ENCODE peak calls at places on chromosomes 11 and 22, in five cellular contexts. B, I, E, V and U are unnamed samples.

GRCh38 chr22:34587357-34588356 is 478.3 kb upstream of the ISX start:
- DNase-seq in E (no peak), V (peak), I (peak), B (no peak), U (no peak)

GRCh38 chr22:19943665-19944026 is 2.0 kb upstream of the TXNRD2 start:
- DNase-seq in B (no peak), E (no peak), I (no peak), V (no peak), U (no peak)

GRCh38 chr11:101446238-101446637 is 137.6 kb downstream of the TRPC6 start:
- DNase-seq in I (no peak), V (no peak), B (no peak), E (no peak), U (no peak)

GRCh38 chr22:46798366-46799057 is 36.1 kb downstream of the TBC1D22A start:
- DNase-seq in B (peak), V (peak), I (peak), E (peak), U (peak)

GRCh38 chr11:2142300-2142759 is 3.1 kb upstream of the IGF2 start:
- DNase-seq in B (no peak), E (no peak), I (no peak), V (no peak), U (no peak)

GRCh38 chr11:130431337-130431773 is 2.9 kb upstream of the ADAMTS8 start:
- DNase-seq in B (peak), I (peak), V (peak), E (peak), U (peak)

GRCh38 chr11:76664578-76665061 is 5.9 kb downstream of the LRRC32 start:
- DNase-seq in B (no peak), I (no peak), E (no peak), V (no peak), U (no peak)

GRCh38 chr22:49663311-49663711 is 164.4 kb downstream of the BRD1 start:
- DNase-seq in E (no peak), B (no peak), V (no peak), I (no peak), U (no peak)

GRCh38 chr22:43242627-43243026 is 55.7 kb upstream of the TTLL12 start:
- DNase-seq in E (no peak), V (no peak), B (no peak), I (no peak), U (no peak)

GRCh38 chr11:10996678-10997077 is 138.8 kb upstream of the ZBED5 start:
- DNase-seq in E (no peak), B (no peak), V (no peak), I (no peak), U (no peak)

GRCh38 chr11:58003591-58003990 is 20.1 kb upstream of the OR9Q1 start:
- DNase-seq in B (no peak), I (no peak), E (no peak), V (no peak), U (no peak)

GRCh38 chr11:78749243-78749730 is 174.6 kb upstream of the NARS2 start:
- DNase-seq in E (no peak), I (no peak), V (no peak), B (no peak), U (no peak)